ENCODE peak calls at places on chromosomes 4 and X, in ten cellular contexts. U is RCC 7860; R is effector memory CD4-positive, alpha-beta T cell; F is NCI-H1092 treated with DMSO at 0.1 percent for 48 hours; X is smooth muscle cell of the brain vasculature; I is activated CD8-positive, alpha-beta memory T cell treated with anti-CD3 and anti-CD28 coated beads for 48 hours; G is T-helper 9 cell; L is activated CD8-positive, alpha-beta T cell treated with anti-CD3 and anti-CD28 coated beads, Interleukin-2, amount 10 ng/mL, durations not matched to agents 7 days and 5 days; T is HepG2; N is effector CD4-positive, alpha-beta T cell. S is an unnamed sample.
A peak's percentile ranks its signal among the peaks of the same experiment; 100 is the strongest.

GRCh38 chr4:140004580-140005314 is 149.2 kb downstream of the MAML3 start:
- DNase-seq in L (no peak), I (no peak), U (no peak), R (no peak), X (no peak), T (no peak), G (no peak), N (no peak), F (peak; percentile 88), S (peak; percentile 78)

GRCh38 chr4:172578712-172579111 is 589.9 kb upstream of the GALNT7 start:
- DNase-seq in G (no peak), R (no peak), F (no peak), X (no peak), I (no peak), T (no peak), U (no peak), N (no peak), L (no peak), S (no peak)

GRCh38 chr4:10204401-10205058 is 87.9 kb upstream of the WDR1 start:
- DNase-seq in L (no peak), X (no peak), G (no peak), U (peak; percentile 9), T (no peak), I (no peak), N (no peak), F (no peak), R (no peak), S (no peak)

GRCh38 chrX:149453030-149453429 is 52.1 kb downstream of the IDS start:
- DNase-seq in N (no peak), T (no peak), L (no peak), F (no peak), I (no peak), R (no peak), U (peak; percentile 30), G (no peak), X (no peak), S (no peak)

GRCh38 chr4:127965803-127966175 is 583 bp downstream of the ABHD18 start:
- DNase-seq in T (peak; percentile 73), F (peak; percentile 70), N (peak; percentile 61), R (peak; percentile 38), I (peak; percentile 52), U (peak; percentile 9), G (peak; percentile 49), X (no peak), L (peak; percentile 82), S (no peak)

GRCh38 chr4:10289534-10289899 is 167.7 kb downstream of the ZNF518B start:
- DNase-seq in X (no peak), N (no peak), L (no peak), T (no peak), G (no peak), U (no peak), I (no peak), F (no peak), R (no peak), S (no peak)

GRCh38 chr4:17780461-17781071 is 855 bp downstream of the FAM184B start:
- DNase-seq in N (no peak), L (no peak), F (peak; percentile 89), I (no peak), U (no peak), R (no peak), T (no peak), X (no peak), G (no peak), S (no peak)

GRCh38 chr4:22514001-22514400 is 1.9 kb downstream of the ADGRA3 start:
- DNase-seq in L (no peak), G (no peak), U (peak; percentile 81), R (no peak), N (no peak), F (no peak), T (peak; percentile 35), I (no peak), X (no peak), S (no peak)

GRCh38 chr4:184617611-184618196 is 31.5 kb downstream of the CASP3 start:
- DNase-seq in T (no peak), N (no peak), I (no peak), F (no peak), U (no peak), G (no peak), X (no peak), L (no peak), R (no peak), S (no peak)

GRCh38 chr4:8615366-8615765 is 22.8 kb downstream of the CPZ start:
- DNase-seq in G (no peak), T (no peak), F (no peak), N (no peak), L (no peak), U (no peak), I (no peak), X (no peak), R (no peak), S (no peak)

GRCh38 chr4:138494931-138495330 is 252.8 kb upstream of the SLC7A11 start:
- DNase-seq in L (no peak), N (no peak), G (no peak), T (peak; percentile 12), X (peak; percentile 18), R (no peak), U (no peak), I (no peak), F (peak; percentile 15), S (peak; percentile 49)

GRCh38 chr4:78154972-78155371 is 97.8 kb downstream of the FRAS1 start:
- DNase-seq in G (no peak), U (no peak), R (no peak), X (no peak), N (no peak), L (no peak), T (no peak), F (no peak), I (no peak), S (no peak)

GRCh38 chrX:67555578-67556203 is 11.9 kb downstream of the AR start:
- DNase-seq in U (no peak), G (no peak), L (no peak), X (no peak), R (no peak), F (no peak), I (no peak), T (peak; percentile 8), N (no peak), S (peak; percentile 45)

GRCh38 chrX:46573331-46573895 is at the start of gene CHST7:
- DNase-seq in L (peak; percentile 70), R (peak; percentile 45), I (no peak), X (no peak), T (peak; percentile 54), U (peak; percentile 41), F (peak; percentile 83), N (peak; percentile 41), G (peak; percentile 46), S (peak; percentile 77)

GRCh38 chrX:40095588-40096394 is 2.0 kb downstream of the BCOR start:
- DNase-seq in N (no peak), X (no peak), G (no peak), F (no peak), I (no peak), U (no peak), L (peak; percentile 39), T (no peak), R (no peak), S (peak; percentile 61)

GRCh38 chr4:55854132-55854531 is 684 bp downstream of the EXOC1 start:
- DNase-seq in F (no peak), X (no peak), G (no peak), U (no peak), T (no peak), R (no peak), L (peak; percentile 24), N (no peak), I (no peak), S (no peak)

GRCh38 chrX:3663576-3664290 is 49.7 kb downstream of the PRKX start:
- DNase-seq in T (no peak), F (no peak), G (no peak), L (no peak), U (no peak), R (no peak), I (no peak), N (no peak), X (no peak), S (no peak)

GRCh38 chr4:47040828-47041227 is 9.5 kb downstream of the GABRB1 start:
- DNase-seq in L (no peak), T (no peak), X (no peak), G (no peak), R (no peak), U (no peak), I (no peak), F (no peak), N (no peak), S (no peak)

GRCh38 chr4:140609548-140610425 is 41.0 kb upstream of the UCP1 start:
- DNase-seq in F (peak; percentile 84), G (no peak), I (no peak), X (peak; percentile 10), U (no peak), N (no peak), L (no peak), R (no peak), T (peak; percentile 53), S (no peak)

GRCh38 chrX:88560673-88561330 is 186.2 kb upstream of the CPXCR1 start:
- DNase-seq in I (no peak), F (no peak), N (no peak), L (no peak), R (no peak), G (no peak), U (no peak), X (no peak), T (peak; percentile 97), S (no peak)

GRCh38 chr4:174156239-174156826 is 127.1 kb downstream of the FBXO8 start:
- DNase-seq in T (peak; percentile 23), I (no peak), N (no peak), L (no peak), R (no peak), U (peak; percentile 11), X (peak; percentile 26), F (peak; percentile 46), G (no peak), S (no peak)

GRCh38 chr4:89136525-89136924 is 25.2 kb downstream of the TIGD2 start:
- DNase-seq in R (no peak), U (no peak), F (no peak), I (no peak), N (no peak), G (no peak), T (no peak), L (no peak), X (no peak), S (no peak)

GRCh38 chrX:153881281-153881680 is 4.7 kb downstream of the L1CAM start:
- DNase-seq in X (no peak), I (no peak), N (no peak), T (no peak), F (no peak), L (no peak), G (no peak), R (no peak), U (no peak), S (no peak)

GRCh38 chr4:165711436-165711835 is 161.6 kb upstream of the TLL1 start:
- DNase-seq in N (no peak), X (peak; percentile 23), I (no peak), R (no peak), F (no peak), U (no peak), G (no peak), T (no peak), L (no peak), S (no peak)

GRCh38 chr4:183183906-183184535 is 85.0 kb downstream of the WWC2 start:
- DNase-seq in I (no peak), N (no peak), G (no peak), X (no peak), U (no peak), T (no peak), F (no peak), L (no peak), R (no peak), S (no peak)

GRCh38 chrX:15321447-15321846 is 6.0 kb upstream of the ASB11 start:
- DNase-seq in N (no peak), F (no peak), I (no peak), T (no peak), R (no peak), U (no peak), G (no peak), X (no peak), L (no peak), S (no peak)

GRCh38 chrX:27598312-27598711 is 8.2 kb downstream of the DCAF8L2 start:
- DNase-seq in G (no peak), F (no peak), T (peak; percentile 52), R (no peak), N (no peak), U (no peak), X (no peak), L (no peak), I (no peak), S (peak; percentile 48)